ENCODE peak calls at places on chromosomes 11 and 22, in nine cellular contexts. P is spleen, A is transverse colon, E is Peyer's patch, K is ovary, S is sigmoid colon, R is testis, U is heart left ventricle, B is upper lobe of left lung. V is an unnamed sample. For H3K4me1 and H3K9me3, the result is how much of the 10 kb centered on the place peaks cover.

GRCh38 chr11:44765026-44765595 is 38.3 kb downstream of the TSPAN18 start:
- DNase-seq in P (no peak), A (no peak), E (no peak), K (peak), S (peak), R (no peak), U (no peak), B (no peak), V (no peak)

GRCh38 chr11:124918950-124919349 is at the start of gene HEPN1:
- DNase-seq in P (no peak), A (no peak), E (no peak), K (no peak), S (no peak), R (no peak), U (no peak), B (no peak), V (no peak)

GRCh38 chr11:74726547-74727182 is 4.6 kb downstream of the CHRDL2 start:
- DNase-seq in P (peak), A (peak), E (peak), K (peak), S (peak), R (peak), U (peak), B (peak), V (peak)

GRCh38 chr11:126628790-126629621 is 273.5 kb downstream of the ST3GAL4 start:
- DNase-seq in P (no peak), A (no peak), E (no peak), K (no peak), S (no peak), R (no peak), U (no peak), B (no peak), V (peak)

GRCh38 chr11:128421577-128421976 is 165.8 kb downstream of the ETS1 start:
- DNase-seq in P (no peak), A (no peak), E (no peak), K (no peak), S (no peak), R (no peak), U (no peak), B (no peak), V (no peak)

GRCh38 chr22:24304067-24304675 is 33.5 kb downstream of the SPECC1L start:
- DNase-seq in P (no peak), A (no peak), E (no peak), K (no peak), S (no peak), R (no peak), U (no peak), B (no peak), V (no peak)

GRCh38 chr22:50138036-50138435 is 32.5 kb upstream of the PANX2 start:
- DNase-seq in P (no peak), A (no peak), E (no peak), K (no peak), S (no peak), R (no peak), U (no peak), B (no peak), V (no peak)

GRCh38 chr11:4664791-4665190 is 21.0 kb downstream of the OR51E1 start:
- DNase-seq in P (no peak), A (no peak), E (no peak), K (no peak), S (no peak), R (no peak), U (no peak), B (no peak), V (no peak)

GRCh38 chr11:8355418-8355742 is 91.7 kb upstream of the LMO1 start:
- DNase-seq in P (peak), A (no peak), E (peak), K (no peak), S (no peak), R (no peak), U (no peak), B (no peak), V (no peak)

GRCh38 chr11:3165916-3166267 is 782 bp upstream of the OSBPL5 start:
- DNase-seq in P (peak), A (peak), E (peak), K (peak), S (no peak), R (no peak), U (no peak), B (peak), V (peak)

GRCh38 chr22:50630376-50630775 is 2.4 kb upstream of the ARSA start:
- DNase-seq in P (peak), A (no peak), E (no peak), K (no peak), S (no peak), R (no peak), U (no peak), B (no peak), V (no peak)

GRCh38 chr11:35688023-35688422 is 25.4 kb downstream of the TRIM44 start:
- DNase-seq in P (no peak), A (no peak), E (no peak), K (no peak), S (no peak), R (no peak), U (no peak), B (no peak), V (no peak)

GRCh38 chr11:57249384-57250319 is 12.6 kb upstream of the APLNR start:
- DNase-seq in P (peak), A (peak), E (peak), K (peak), S (peak), R (peak), U (peak), B (no peak), V (peak)

GRCh38 chr22:39662677-39663034 is 92.1 kb downstream of the CACNA1I start:
- DNase-seq in P (no peak), A (no peak), E (no peak), K (no peak), S (no peak), R (no peak), U (no peak), B (no peak), V (no peak)

GRCh38 chr22:33653525-33654063 is 266.7 kb downstream of the LARGE1 start:
- DNase-seq in P (no peak), A (no peak), E (no peak), K (no peak), S (no peak), R (no peak), U (no peak), B (no peak), V (no peak)

GRCh38 chr11:18721576-18722292 is 4.3 kb downstream of the IGSF22 start:
- DNase-seq in P (peak), A (peak), E (peak), K (peak), S (no peak), R (peak), U (no peak), B (peak), V (no peak)

GRCh38 chr22:20572132-20572802 is 64.9 kb downstream of the MED15 start:
- DNase-seq in P (peak), A (no peak), E (no peak), K (no peak), S (no peak), R (no peak), U (no peak), B (no peak), V (no peak)

GRCh38 chr22:44580756-44581435 is 82.9 kb upstream of the RTL6 start:
- DNase-seq in P (peak), A (no peak), E (peak), K (peak), S (peak), R (no peak), U (peak), B (peak), V (no peak)

GRCh38 chr11:44301856-44302231 is 8.1 kb downstream of the ALX4 start:
- DNase-seq in P (no peak), A (no peak), E (no peak), K (no peak), S (peak), R (no peak), U (no peak), B (peak), V (no peak)

GRCh38 chr22:50022171-50022819 is 9.7 kb upstream of the IL17REL start:
- DNase-seq in P (no peak), A (no peak), E (no peak), K (no peak), S (no peak), R (no peak), U (no peak), B (no peak), V (no peak)

GRCh38 chr11:75103380-75104026 is 6.8 kb upstream of the OR2AT4 start:
- DNase-seq in P (no peak), A (no peak), E (no peak), K (no peak), S (no peak), R (no peak), U (no peak), B (no peak), V (no peak)

GRCh38 chr22:49880281-49880680 is 26.6 kb downstream of the ZBED4 start:
- DNase-seq in P (peak), A (peak), E (no peak), K (no peak), S (no peak), R (no peak), U (no peak), B (no peak), V (no peak)

DNA sequence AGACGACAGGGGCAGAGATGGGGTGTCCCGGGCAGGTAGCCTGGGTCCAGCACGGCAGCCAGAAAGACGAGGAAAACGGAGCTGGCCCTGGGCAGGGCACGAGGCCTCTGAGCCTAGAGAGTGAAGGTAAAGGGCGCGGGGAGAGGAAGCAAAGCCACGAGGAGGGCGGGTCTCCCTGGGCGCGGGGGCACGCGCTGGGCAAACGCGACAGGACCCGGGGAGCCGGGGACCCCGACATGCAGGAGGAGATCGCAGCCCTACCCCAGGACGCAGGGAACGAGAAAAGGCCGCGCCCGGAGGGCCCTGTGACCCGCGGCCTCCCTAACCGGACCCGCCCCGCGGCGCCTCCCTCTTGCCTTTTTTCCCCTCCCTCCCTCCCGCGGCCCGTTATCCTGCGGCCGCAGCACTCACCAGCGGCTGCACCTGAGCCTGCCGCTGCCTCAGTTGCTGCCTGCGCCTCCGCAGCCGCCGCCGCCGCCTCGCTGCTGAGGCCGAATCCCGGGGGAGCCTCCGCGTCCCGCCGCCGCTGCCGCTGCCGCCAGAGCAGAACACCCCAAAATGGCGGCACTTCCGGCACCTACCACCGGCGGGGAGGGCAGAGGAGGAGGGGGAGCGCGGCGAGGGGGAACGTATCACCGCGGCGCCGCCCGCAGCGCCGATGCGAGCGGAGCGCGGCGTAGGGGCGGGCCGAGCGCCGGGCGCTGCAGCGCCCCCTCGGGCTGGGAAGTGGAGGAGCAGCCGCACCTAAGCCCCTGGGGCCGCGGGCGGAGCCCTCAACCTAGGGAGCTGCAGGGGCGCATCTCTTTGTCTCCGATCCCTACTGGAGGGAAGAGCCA is at the start of gene CELF1:
- DNase-seq in P (peak), A (peak), E (peak), K (peak), S (peak), R (peak), U (peak), B (peak), V (peak)
- TF ChIP-seq POLR2A in P (peak), A (peak), E (peak), K (peak), S (peak), R (no peak), U (no peak), B (no peak), V (peak)

GRCh38 chr11:123409886-123410549 is 20.1 kb upstream of the GRAMD1B start:
- DNase-seq in P (no peak), A (no peak), E (no peak), K (no peak), S (no peak), R (no peak), U (no peak), B (no peak), V (no peak)
- H3K4me1 ChIP-seq in P (under half), A (under half), E (under half), K (under half), S (under half), R (under half), U (under half), B (under half), V (under half)

GRCh38 chr22:48795664-48796063 is 1032.0 kb downstream of the BRD1 start:
- DNase-seq in P (no peak), A (no peak), E (no peak), K (no peak), S (peak), R (no peak), U (no peak), B (no peak), V (no peak)
- H3K9me3 ChIP-seq in P (under half), A (under half), E (under half), K (under half), S (under half), R (under half), U (under half), B (under half), V (under half)

GRCh38 chr11:67504950-67505561 is at the start of gene PITPNM1:
- DNase-seq in P (peak), A (peak), E (peak), K (peak), S (peak), R (peak), U (peak), B (peak), V (peak)
- TF ChIP-seq POLR2A in P (no peak), A (no peak), E (peak), K (peak), S (no peak), R (no peak), U (no peak), B (peak), V (peak)

DNA sequence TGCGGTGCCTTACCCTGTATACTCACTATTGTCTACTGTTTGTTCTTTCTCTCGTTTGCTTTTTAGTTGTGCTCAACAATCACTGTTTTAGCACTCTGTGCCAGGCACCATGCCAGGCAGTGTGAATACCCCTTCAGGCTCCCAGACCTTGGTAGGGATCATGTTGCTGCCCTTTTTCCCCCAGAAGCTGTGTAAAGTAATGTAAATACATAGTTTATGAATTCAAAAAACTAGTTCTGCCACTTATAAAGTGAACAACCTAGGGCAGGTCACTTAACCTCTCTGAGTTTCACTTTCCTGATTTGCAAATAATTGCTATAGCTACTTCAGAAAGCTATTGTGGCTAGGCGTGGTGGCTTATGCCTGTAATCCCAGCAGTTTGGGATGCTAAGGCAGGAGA is 81.0 kb upstream of the CTSC start:
- DNase-seq in P (no peak), A (no peak), E (no peak), K (no peak), S (no peak), R (no peak), U (no peak), B (no peak), V (no peak)
- H3K4me1 ChIP-seq in P (under half), A (under half), E (under half), K (under half), S (under half), R (under half), U (under half), B (under half), V (under half)

DNA sequence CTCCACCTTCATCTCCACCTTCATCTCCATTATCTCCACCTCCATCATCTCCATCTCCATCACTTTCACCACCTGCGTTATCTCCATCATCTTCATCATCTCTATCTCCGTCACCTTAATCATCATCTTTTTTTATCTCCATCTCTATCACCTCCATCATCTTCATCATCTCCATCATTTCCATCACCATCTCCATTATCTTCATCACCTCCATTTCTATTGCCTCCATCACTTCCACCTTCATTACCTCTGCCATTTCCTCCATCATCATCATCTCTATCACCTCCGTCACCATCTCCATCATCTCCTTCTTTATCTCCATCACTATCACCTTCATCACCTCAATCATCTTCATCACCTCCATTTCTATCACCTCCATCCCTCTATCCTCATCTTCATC is 573.5 kb downstream of the TBC1D22A start:
- DNase-seq in P (no peak), A (no peak), E (no peak), K (no peak), S (no peak), R (no peak), U (no peak), B (no peak), V (no peak)
- H3K9me3 ChIP-seq in P (under half), A (under half), E (under half), K (under half), S (under half), R (under half), U (under half), B (under half), V (under half)

DNA sequence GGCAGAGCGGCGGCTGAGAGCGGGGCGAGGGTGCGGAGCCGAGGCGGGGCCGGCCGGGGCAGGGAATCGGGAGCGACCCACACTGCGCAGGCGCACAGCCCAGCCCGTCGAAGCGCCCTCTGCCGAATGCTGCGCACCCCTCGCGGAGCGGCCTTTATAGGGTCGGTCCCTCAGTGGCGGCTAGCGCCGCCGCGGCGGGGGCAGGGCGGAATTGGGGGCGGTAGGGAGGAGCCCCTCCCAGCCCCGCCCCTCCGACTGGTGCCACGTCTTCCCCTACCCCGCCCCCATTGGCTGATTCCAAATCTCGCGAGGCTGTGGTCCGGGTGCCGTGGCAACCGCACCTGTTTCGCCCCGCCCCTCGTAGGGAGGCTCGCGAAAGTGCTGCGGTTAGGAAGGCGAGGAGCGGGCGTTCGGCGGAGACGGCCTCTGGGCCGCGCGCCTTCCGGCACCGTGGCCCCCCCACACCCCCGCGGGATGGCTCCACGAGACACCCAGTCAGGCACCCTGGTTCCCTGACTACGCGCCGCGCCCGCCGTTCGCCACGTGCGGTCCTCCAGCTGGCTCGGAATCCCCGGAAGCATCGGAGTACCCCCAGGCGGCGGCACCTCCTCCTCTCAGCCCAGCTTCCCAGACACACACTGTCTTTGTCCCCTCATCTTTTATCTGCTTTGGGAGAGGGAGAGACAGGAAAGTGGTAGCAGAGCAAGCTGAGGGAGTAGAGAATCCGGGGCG is at the start of gene EHD1:
- DNase-seq in P (peak), A (peak), E (peak), K (peak), S (peak), R (peak), U (peak), B (peak), V (peak)
- TF ChIP-seq POLR2A in P (peak), A (peak), E (peak), K (peak), S (peak), R (peak), U (peak), B (peak), V (peak)